ENCODE peak calls at places on chromosomes 4 and X, in nine cellular contexts. M is testis, Y is H9, X is endothelial cell, J is fibroblast of mammary gland, A is cardiac fibroblast, O is cardiac muscle cell, R is uterus, Z is astrocyte. I is an unnamed sample.

GRCh38 chr4:69957209-69957608 is 8.3 kb downstream of the CSN2 start:
- DNase-seq in O (no peak), A (no peak), R (no peak), Y (peak; percentile 29), M (no peak), J (no peak), Z (no peak), X (no peak), I (no peak)

GRCh38 chrX:36640232-36640631 is 367.9 kb upstream of the FAM47C start:
- DNase-seq in M (no peak), O (no peak), A (no peak), R (no peak), Z (no peak), J (no peak), X (no peak), Y (no peak), I (peak; percentile 4)

GRCh38 chr4:68360570-68360969 is 10.7 kb upstream of the YTHDC1 start:
- DNase-seq in A (no peak), X (no peak), Y (no peak), Z (no peak), O (no peak), R (no peak), M (no peak), J (no peak), I (no peak)

GRCh38 chr4:41418444-41418843 is 119.5 kb upstream of the LIMCH1 start:
- DNase-seq in M (peak; percentile 27), X (no peak), R (no peak), A (peak; percentile 66), Z (peak; percentile 92), O (peak; percentile 74), Y (no peak), J (no peak), I (no peak)

GRCh38 chr4:76251448-76252270 is at the start of gene FAM47E:
- DNase-seq in J (peak; percentile 8), X (peak; percentile 87), Z (peak; percentile 16), Y (peak; percentile 96), O (peak; percentile 51), M (peak; percentile 90), R (peak; percentile 45), A (peak; percentile 61), I (peak; percentile 45)

GRCh38 chrX:112759512-112759911 is 79.8 kb upstream of the LHFPL1 start:
- DNase-seq in O (no peak), Z (no peak), R (no peak), J (no peak), X (no peak), A (no peak), M (no peak), Y (no peak), I (peak; percentile 8)

GRCh38 chr4:169229571-169230028 is 41.2 kb downstream of the SH3RF1 start:
- DNase-seq in R (peak; percentile 26), Z (peak; percentile 97), Y (no peak), O (peak; percentile 93), J (peak; percentile 98), X (no peak), M (no peak), A (peak; percentile 94), I (peak; percentile 91)

GRCh38 chr4:9703391-9703790 is 78.0 kb upstream of the DRD5 start:
- DNase-seq in A (peak; percentile 12), Y (peak; percentile 87), J (peak; percentile 30), M (peak; percentile 78), R (peak; percentile 29), Z (no peak), X (peak; percentile 79), O (peak; percentile 45), I (peak; percentile 76)

GRCh38 chrX:36898301-36898700 is 109.9 kb upstream of the FAM47C start:
- DNase-seq in J (peak; percentile 7), O (no peak), M (no peak), X (no peak), R (no peak), A (peak; percentile 1), Y (no peak), Z (no peak), I (peak; percentile 28)

GRCh38 chr4:88537725-88538124 is 14.1 kb upstream of the PYURF start:
- DNase-seq in J (no peak), O (no peak), M (no peak), X (no peak), Y (no peak), R (no peak), Z (no peak), A (no peak), I (no peak)

GRCh38 chr4:112321768-112322684 is 24.9 kb downstream of the ALPK1 start:
- DNase-seq in Z (peak; percentile 12), R (no peak), A (peak; percentile 69), J (peak; percentile 68), O (peak; percentile 71), X (peak; percentile 71), Y (peak; percentile 47), M (peak; percentile 85), I (peak; percentile 73)

GRCh38 chr4:52750819-52751348 is 341 bp downstream of the ERVMER34-1 start:
- DNase-seq in R (peak; percentile 19), Z (no peak), J (peak; percentile 6), O (no peak), A (peak; percentile 2), Y (peak; percentile 53), M (peak; percentile 78), X (peak; percentile 31), I (peak; percentile 29)

GRCh38 chrX:26922278-26922677 is 540.9 kb downstream of the PPP4R3C start:
- DNase-seq in A (peak; percentile 10), O (no peak), Z (peak; percentile 14), R (no peak), X (no peak), Y (no peak), M (no peak), J (peak; percentile 7), I (peak; percentile 38)

GRCh38 chrX:26915064-26915463 is 548.1 kb downstream of the PPP4R3C start:
- DNase-seq in Y (no peak), J (peak; percentile 10), Z (peak; percentile 15), R (no peak), O (no peak), X (no peak), M (no peak), A (no peak), I (no peak)

GRCh38 chrX:26914232-26914631 is 548.9 kb downstream of the PPP4R3C start:
- DNase-seq in O (no peak), Y (no peak), M (no peak), Z (no peak), A (peak; percentile 3), J (no peak), X (no peak), R (no peak), I (no peak)

DNA sequence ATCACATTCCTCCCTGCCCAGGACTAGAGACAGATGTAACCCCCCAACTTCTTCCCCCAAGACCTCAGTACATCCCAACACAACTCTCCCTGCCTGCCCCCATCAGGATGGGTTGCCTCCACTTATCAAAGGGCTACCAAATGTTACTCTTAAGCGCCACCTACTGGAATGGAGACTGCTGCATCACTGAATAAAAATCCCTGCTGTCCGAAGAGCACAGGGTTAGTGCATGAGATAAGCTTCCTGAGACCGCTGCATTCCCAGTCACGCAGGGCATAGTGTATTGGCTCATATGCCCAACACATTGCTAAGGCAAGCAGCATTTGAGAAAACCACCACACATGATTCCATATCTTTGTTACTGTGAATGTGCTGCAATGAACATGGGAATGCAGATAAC is 544.5 kb downstream of the PPP4R3C start:
- DNase-seq in J (peak; percentile 2), O (peak; percentile 25), A (peak; percentile 30), Y (peak; percentile 51), M (peak; percentile 21), R (no peak), Z (no peak), X (no peak), I (peak; percentile 33)
- TF ChIP-seq CTCF in J (peak; percentile 20), O (peak; percentile 28), A (peak; percentile 18), Y (peak; percentile 62), M (no peak), R (no peak), Z (peak; percentile 28), X (no peak), I (peak; percentile 14)

GRCh38 chrX:17160971-17161370 is 214.0 kb upstream of the NHS start:
- DNase-seq in A (no peak), Z (no peak), M (no peak), X (no peak), R (no peak), J (peak; percentile 12), O (no peak), Y (no peak), I (peak; percentile 22)
- TF ChIP-seq CTCF in A (no peak), Z (no peak), M (no peak), X (no peak), R (no peak), J (no peak), O (no peak), Y (peak; percentile 70), I (no peak)

GRCh38 chr4:5720157-5720850 is 9.3 kb downstream of the EVC start:
- DNase-seq in J (no peak), X (no peak), Z (no peak), M (no peak), A (no peak), R (no peak), O (no peak), Y (no peak), I (no peak)

GRCh38 chr4:5722328-5722727 is 11.3 kb downstream of the EVC start:
- DNase-seq in J (peak; percentile 71), M (no peak), Y (no peak), Z (peak; percentile 38), O (no peak), X (no peak), R (no peak), A (no peak), I (no peak)

GRCh38 chr4:5719329-5720055 is 8.5 kb downstream of the EVC start:
- DNase-seq in R (no peak), O (no peak), X (no peak), M (no peak), J (no peak), Z (no peak), A (no peak), Y (no peak), I (no peak)

GRCh38 chr4:5720980-5721379 is 10.0 kb downstream of the EVC start:
- DNase-seq in Y (no peak), A (no peak), J (no peak), M (no peak), X (no peak), Z (no peak), R (no peak), O (no peak), I (no peak)

DNA sequence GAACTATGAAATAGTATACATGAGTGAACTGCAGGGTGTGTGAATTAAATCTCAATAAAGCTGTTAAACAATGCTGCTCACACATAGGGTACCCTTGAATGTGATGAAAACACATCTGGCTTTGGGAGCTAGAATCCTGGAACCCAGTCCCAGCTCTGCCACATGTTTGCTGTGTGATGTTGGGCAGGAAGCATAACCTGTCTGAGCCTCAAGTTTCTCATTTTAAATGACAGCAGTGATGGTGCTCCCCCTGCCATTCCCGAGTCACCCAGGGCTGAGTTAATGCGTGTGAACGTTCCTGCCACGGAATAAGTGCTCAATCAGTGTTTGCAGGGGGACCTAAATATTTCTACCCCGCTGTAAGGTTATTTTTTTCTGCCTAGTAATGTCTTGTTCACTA is 10.9 kb downstream of the EVC start:
- DNase-seq in Z (no peak), R (no peak), Y (no peak), O (no peak), A (no peak), X (no peak), M (no peak), J (no peak), I (no peak)
- TF ChIP-seq CTCF in Z (no peak), R (no peak), Y (no peak), O (no peak), A (no peak), X (no peak), M (no peak), J (no peak), I (no peak)

DNA sequence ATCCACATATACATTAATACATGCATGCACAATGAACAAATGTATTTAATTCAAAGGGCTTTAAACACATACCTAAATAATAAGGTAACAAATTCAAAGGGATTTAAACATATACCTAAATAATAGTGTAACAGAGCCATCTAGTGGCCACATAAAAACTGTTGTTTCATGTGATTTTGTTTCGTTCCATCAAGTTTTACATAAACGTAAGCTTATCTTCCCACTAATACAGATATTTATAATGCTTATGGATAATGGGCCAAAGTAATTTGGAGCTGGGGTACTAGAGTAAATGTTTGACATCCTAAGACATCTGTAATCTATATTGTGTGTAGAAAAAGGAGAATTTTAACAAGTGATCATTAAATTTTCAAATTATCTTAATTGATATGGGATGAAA is 82.3 kb downstream of the PRSS12 start:
- DNase-seq in Y (no peak), X (no peak), M (no peak), A (peak; percentile 70), O (peak; percentile 72), J (peak; percentile 66), Z (peak; percentile 27), R (no peak), I (peak; percentile 69)
- TF ChIP-seq CTCF in Y (peak; percentile 78), X (peak; percentile 64), M (peak; percentile 9), A (peak; percentile 32), O (peak; percentile 49), J (peak; percentile 54), Z (peak; percentile 43), R (peak; percentile 32), I (peak; percentile 54)